ENCODE peak calls at places on chromosomes 1 and 21, in eight cellular contexts. F is left lung; B is NCI-H510A treated with DMSO at 0.1 percent for 48 hours; M is AG20443; Y is CD4-positive, CD25-positive, alpha-beta regulatory T cell; O is left ventricle myocardium superior; X is hippocampal formation; R is prostate gland. J is an unnamed sample.

GRCh38 chr1:110916669-110917306 is 43.8 kb downstream of the CD53 start:
- DNase-seq in R (no peak), X (no peak), F (no peak), O (no peak), Y (no peak), M (peak; percentile 48), B (no peak), J (no peak)

GRCh38 chr1:2322065-2322571 is 69.2 kb downstream of the MORN1 start:
- DNase-seq in M (peak; percentile 96), B (no peak), X (peak; percentile 37), R (no peak), F (peak; percentile 84), O (peak; percentile 84), Y (no peak), J (peak; percentile 40)

GRCh38 chr1:150505431-150505830 is 2.5 kb upstream of the ECM1 start:
- DNase-seq in O (peak; percentile 10), R (no peak), B (no peak), F (no peak), M (no peak), Y (no peak), X (no peak), J (no peak)

GRCh38 chr1:160115545-160116276 is at the start of gene ATP1A2:
- DNase-seq in Y (no peak), M (no peak), R (no peak), X (peak; percentile 32), O (peak; percentile 71), F (no peak), B (no peak), J (no peak)

GRCh38 chr1:74193908-74194307 is 4.1 kb downstream of the LRRIQ3 start:
- DNase-seq in M (peak; percentile 12), O (no peak), Y (no peak), X (no peak), F (no peak), B (no peak), R (no peak), J (no peak)

GRCh38 chr1:89873757-89874156 is 52.9 kb downstream of the LRRC8D start:
- DNase-seq in M (peak; percentile 59), R (no peak), O (no peak), B (no peak), F (no peak), X (no peak), Y (no peak), J (no peak)

GRCh38 chr1:11533790-11534787 is 55.1 kb downstream of the DISP3 start:
- DNase-seq in F (peak; percentile 62), Y (no peak), R (no peak), B (no peak), X (no peak), O (no peak), M (no peak), J (no peak)

GRCh38 chr21:36141513-36141925 is 6.6 kb downstream of the CBR3 start:
- DNase-seq in X (peak; percentile 66), Y (peak; percentile 84), R (peak; percentile 99), O (peak; percentile 56), M (peak; percentile 55), B (peak; percentile 99), F (peak; percentile 89), J (peak; percentile 22)

GRCh38 chr1:198597690-198598430 is 41.0 kb upstream of the PTPRC start:
- DNase-seq in Y (no peak), M (no peak), R (no peak), F (no peak), O (no peak), X (no peak), B (no peak), J (no peak)

GRCh38 chr1:11730429-11730861 is 5.5 kb upstream of the AGTRAP start:
- DNase-seq in R (peak; percentile 44), O (no peak), M (peak; percentile 69), F (no peak), X (no peak), Y (peak; percentile 16), B (no peak), J (no peak)

GRCh38 chr1:1440941-1441888 is 5.7 kb downstream of the VWA1 start:
- DNase-seq in R (no peak), M (peak; percentile 90), O (peak; percentile 75), X (no peak), B (peak; percentile 64), F (peak; percentile 88), Y (peak; percentile 35), J (peak; percentile 29)

GRCh38 chr21:39434950-39435349 is 10.6 kb downstream of the LCA5L start:
- DNase-seq in X (no peak), Y (no peak), O (no peak), F (no peak), R (no peak), M (no peak), B (no peak), J (no peak)

GRCh38 chr1:37515185-37516034 is 844 bp upstream of the MEAF6 start:
- DNase-seq in O (no peak), M (no peak), R (no peak), F (no peak), X (no peak), Y (no peak), B (peak; percentile 100), J (no peak)

GRCh38 chr1:25343872-25344271 is 5.7 kb downstream of the TMEM50A start:
- DNase-seq in M (peak; percentile 29), Y (no peak), R (no peak), B (no peak), O (no peak), F (no peak), X (no peak), J (no peak)

GRCh38 chr1:9435854-9436253 is 103.4 kb upstream of the SLC25A33 start:
- DNase-seq in M (no peak), O (no peak), R (no peak), X (no peak), B (no peak), F (no peak), Y (no peak), J (no peak)

GRCh38 chr1:50774759-50775351 is 185.2 kb downstream of the FAF1 start:
- DNase-seq in M (peak; percentile 43), B (peak; percentile 49), O (no peak), F (no peak), Y (no peak), X (no peak), R (peak; percentile 21), J (no peak)

GRCh38 chr21:45997495-45998275 is 16.1 kb downstream of the COL6A1 start:
- DNase-seq in M (no peak), O (peak; percentile 33), R (no peak), B (no peak), X (no peak), F (peak; percentile 68), Y (peak; percentile 1), J (no peak)

GRCh38 chr1:30522031-30523004 is 201.1 kb downstream of the MATN1 start:
- DNase-seq in O (peak; percentile 89), M (peak; percentile 68), R (no peak), Y (no peak), F (no peak), X (no peak), B (no peak), J (no peak)

GRCh38 chr1:109634292-109634691 is 14.7 kb downstream of the AMPD2 start:
- DNase-seq in R (peak; percentile 3), Y (no peak), F (no peak), X (no peak), O (no peak), B (no peak), M (no peak), J (no peak)

GRCh38 chr1:161198206-161198876 is 513 bp downstream of the ADAMTS4 start:
- DNase-seq in M (peak; percentile 47), X (peak; percentile 68), B (peak; percentile 25), F (no peak), Y (no peak), R (no peak), O (peak; percentile 59), J (peak; percentile 55)

GRCh38 chr1:236176337-236177336 is 34.3 kb downstream of the GPR137B start:
- DNase-seq in R (no peak), M (peak; percentile 14), F (no peak), B (no peak), X (no peak), O (no peak), Y (no peak), J (no peak)

GRCh38 chr21:46116846-46117585 is 19.1 kb downstream of the COL6A2 start:
- DNase-seq in O (peak; percentile 23), M (no peak), Y (no peak), F (peak; percentile 74), R (no peak), X (no peak), B (no peak), J (no peak)

GRCh38 chr1:46128336-46128735 is 4.1 kb downstream of the PIK3R3 start:
- DNase-seq in Y (no peak), F (no peak), R (no peak), M (no peak), X (no peak), O (no peak), B (no peak), J (no peak)

GRCh38 chr1:147246044-147246690 is 3.7 kb downstream of the CHD1L start:
- DNase-seq in O (no peak), F (no peak), M (no peak), X (no peak), Y (no peak), B (no peak), R (no peak), J (no peak)

GRCh38 chr1:34591751-34592629 is 162.9 kb upstream of the GJB5 start:
- DNase-seq in Y (no peak), F (no peak), O (no peak), R (no peak), X (no peak), B (peak; percentile 89), M (peak; percentile 44), J (no peak)

GRCh38 chr1:9537863-9538668 is 1.2 kb upstream of the SLC25A33 start:
- DNase-seq in B (peak; percentile 98), R (peak; percentile 81), F (no peak), Y (no peak), M (no peak), O (no peak), X (no peak), J (no peak)

GRCh38 chr21:26843912-26844257 is 1.3 kb downstream of the ADAMTS1 start:
- DNase-seq in O (no peak), X (no peak), R (no peak), Y (no peak), F (no peak), B (no peak), M (peak; percentile 14), J (no peak)

GRCh38 chr1:219215477-219215876 is 41.8 kb downstream of the LYPLAL1 start:
- DNase-seq in X (no peak), B (no peak), F (no peak), O (no peak), Y (no peak), M (no peak), R (no peak), J (no peak)

GRCh38 chr1:155352600-155352999 is 31.9 kb downstream of the RUSC1 start:
- DNase-seq in R (no peak), B (no peak), M (no peak), F (no peak), X (no peak), Y (no peak), O (no peak), J (no peak)

GRCh38 chr1:54950361-54951163 is 29.9 kb upstream of the TMEM61 start:
- DNase-seq in R (peak; percentile 75), Y (no peak), F (peak; percentile 75), M (peak; percentile 90), O (peak; percentile 71), X (peak; percentile 78), B (peak; percentile 71), J (peak; percentile 69)

GRCh38 chr21:43608225-43608624 is 51.1 kb downstream of the HSF2BP start:
- DNase-seq in M (no peak), Y (no peak), X (no peak), O (no peak), R (no peak), F (no peak), B (no peak), J (no peak)

GRCh38 chr21:40331804-40332203 is 464.6 kb downstream of the PCP4 start:
- DNase-seq in M (no peak), F (no peak), Y (no peak), O (no peak), R (no peak), X (no peak), B (no peak), J (no peak)

GRCh38 chr1:168991667-168992475 is 114.6 kb upstream of the ATP1B1 start:
- DNase-seq in X (no peak), O (no peak), Y (no peak), F (no peak), M (no peak), B (no peak), R (no peak), J (no peak)

GRCh38 chr1:66788231-66788939 is 12.7 kb downstream of the INSL5 start:
- DNase-seq in B (no peak), Y (no peak), O (no peak), M (no peak), R (no peak), X (no peak), F (no peak), J (no peak)

J was measured in substantia nigra.